ENCODE peak calls at places on chromosome 5, in nine cellular contexts. One of them, this sample, is unnamed.
A peak's percentile ranks its signal among the peaks of the same experiment; 100 is the strongest.

GRCh38 chr5:110705349-110705748 is 21.1 kb downstream of the TMEM232 start:
- DNase-seq in AG04450: no peak
- DNase-seq in heart right ventricle: no peak
- DNase-seq in colonic mucosa: no peak
- DNase-seq in CD8-positive, alpha-beta T cell: no peak
- DNase-seq in tibial artery: no peak
- DNase-seq in esophagus squamous epithelium: no peak
- DNase-seq in naive thymus-derived CD4-positive, alpha-beta T cell: no peak
- DNase-seq in kidney: no peak
- DNase-seq in this sample: no peak

GRCh38 chr5:122183098-122183794 is 53.9 kb downstream of the ZNF474 start:
- DNase-seq in AG04450: no peak
- DNase-seq in heart right ventricle: peak; percentile 78
- DNase-seq in colonic mucosa: peak; percentile 93
- DNase-seq in CD8-positive, alpha-beta T cell: no peak
- DNase-seq in tibial artery: peak; percentile 81
- DNase-seq in esophagus squamous epithelium: no peak
- DNase-seq in naive thymus-derived CD4-positive, alpha-beta T cell: no peak
- DNase-seq in kidney: peak; percentile 94
- DNase-seq in this sample: peak; percentile 98

GRCh38 chr5:33997331-33997983 is 10.4 kb downstream of the AMACR start:
- DNase-seq in AG04450: peak; percentile 65
- DNase-seq in heart right ventricle: peak; percentile 54
- DNase-seq in colonic mucosa: peak; percentile 55
- DNase-seq in CD8-positive, alpha-beta T cell: peak; percentile 23
- DNase-seq in tibial artery: peak; percentile 87
- DNase-seq in esophagus squamous epithelium: no peak
- DNase-seq in naive thymus-derived CD4-positive, alpha-beta T cell: peak; percentile 40
- DNase-seq in kidney: peak; percentile 78
- DNase-seq in this sample: no peak

GRCh38 chr5:137412136-137412535 is 87.0 kb downstream of the SPOCK1 start:
- DNase-seq in AG04450: no peak
- DNase-seq in heart right ventricle: no peak
- DNase-seq in colonic mucosa: no peak
- DNase-seq in CD8-positive, alpha-beta T cell: no peak
- DNase-seq in tibial artery: no peak
- DNase-seq in esophagus squamous epithelium: no peak
- DNase-seq in naive thymus-derived CD4-positive, alpha-beta T cell: no peak
- DNase-seq in kidney: no peak
- DNase-seq in this sample: no peak

GRCh38 chr5:68248896-68249295 is 33.3 kb downstream of the PIK3R1 start:
- DNase-seq in AG04450: no peak
- DNase-seq in heart right ventricle: no peak
- DNase-seq in colonic mucosa: no peak
- DNase-seq in CD8-positive, alpha-beta T cell: no peak
- DNase-seq in tibial artery: no peak
- DNase-seq in esophagus squamous epithelium: no peak
- DNase-seq in naive thymus-derived CD4-positive, alpha-beta T cell: no peak
- DNase-seq in kidney: no peak
- DNase-seq in this sample: no peak

GRCh38 chr5:61472172-61472958 is 140.3 kb downstream of the ZSWIM6 start:
- DNase-seq in AG04450: no peak
- DNase-seq in heart right ventricle: no peak
- DNase-seq in colonic mucosa: no peak
- DNase-seq in CD8-positive, alpha-beta T cell: no peak
- DNase-seq in tibial artery: no peak
- DNase-seq in esophagus squamous epithelium: no peak
- DNase-seq in naive thymus-derived CD4-positive, alpha-beta T cell: peak; percentile 10
- DNase-seq in kidney: no peak
- DNase-seq in this sample: no peak

GRCh38 chr5:72448368-72448767 is 58.8 kb downstream of the ZNF366 start:
- DNase-seq in AG04450: no peak
- DNase-seq in heart right ventricle: no peak
- DNase-seq in colonic mucosa: no peak
- DNase-seq in CD8-positive, alpha-beta T cell: no peak
- DNase-seq in tibial artery: no peak
- DNase-seq in esophagus squamous epithelium: no peak
- DNase-seq in naive thymus-derived CD4-positive, alpha-beta T cell: no peak
- DNase-seq in kidney: no peak
- DNase-seq in this sample: no peak

GRCh38 chr5:151770383-151771258 is 1.1 kb upstream of the G3BP1 start:
- DNase-seq in AG04450: no peak
- DNase-seq in heart right ventricle: peak; percentile 82
- DNase-seq in colonic mucosa: peak; percentile 67
- DNase-seq in CD8-positive, alpha-beta T cell: peak; percentile 56
- DNase-seq in tibial artery: peak; percentile 91
- DNase-seq in esophagus squamous epithelium: peak; percentile 65
- DNase-seq in naive thymus-derived CD4-positive, alpha-beta T cell: no peak
- DNase-seq in kidney: peak; percentile 93
- DNase-seq in this sample: no peak

GRCh38 chr5:169160405-169160901 is 140.5 kb downstream of the SLIT3 start:
- DNase-seq in AG04450: no peak
- DNase-seq in heart right ventricle: no peak
- DNase-seq in colonic mucosa: no peak
- DNase-seq in CD8-positive, alpha-beta T cell: no peak
- DNase-seq in tibial artery: peak; percentile 82
- DNase-seq in esophagus squamous epithelium: no peak
- DNase-seq in naive thymus-derived CD4-positive, alpha-beta T cell: no peak
- DNase-seq in kidney: no peak
- DNase-seq in this sample: no peak

GRCh38 chr5:147661576-147661975 is 121.0 kb downstream of the JAKMIP2 start:
- DNase-seq in AG04450: no peak
- DNase-seq in heart right ventricle: no peak
- DNase-seq in colonic mucosa: no peak
- DNase-seq in CD8-positive, alpha-beta T cell: no peak
- DNase-seq in tibial artery: no peak
- DNase-seq in esophagus squamous epithelium: no peak
- DNase-seq in naive thymus-derived CD4-positive, alpha-beta T cell: no peak
- DNase-seq in kidney: no peak
- DNase-seq in this sample: no peak

GRCh38 chr5:120544043-120544442 is 79.9 kb downstream of the PRR16 start:
- DNase-seq in AG04450: no peak
- DNase-seq in heart right ventricle: no peak
- DNase-seq in colonic mucosa: no peak
- DNase-seq in CD8-positive, alpha-beta T cell: no peak
- DNase-seq in tibial artery: no peak
- DNase-seq in esophagus squamous epithelium: no peak
- DNase-seq in naive thymus-derived CD4-positive, alpha-beta T cell: no peak
- DNase-seq in kidney: no peak
- DNase-seq in this sample: no peak

GRCh38 chr5:91486638-91487037 is 103.5 kb upstream of the ARRDC3 start:
- DNase-seq in AG04450: no peak
- DNase-seq in heart right ventricle: no peak
- DNase-seq in colonic mucosa: no peak
- DNase-seq in CD8-positive, alpha-beta T cell: no peak
- DNase-seq in tibial artery: no peak
- DNase-seq in esophagus squamous epithelium: no peak
- DNase-seq in naive thymus-derived CD4-positive, alpha-beta T cell: no peak
- DNase-seq in kidney: no peak
- DNase-seq in this sample: no peak

GRCh38 chr5:42855386-42855785 is 43.7 kb upstream of the SELENOP start:
- DNase-seq in AG04450: no peak
- DNase-seq in heart right ventricle: no peak
- DNase-seq in colonic mucosa: no peak
- DNase-seq in CD8-positive, alpha-beta T cell: no peak
- DNase-seq in tibial artery: no peak
- DNase-seq in esophagus squamous epithelium: no peak
- DNase-seq in naive thymus-derived CD4-positive, alpha-beta T cell: no peak
- DNase-seq in kidney: no peak
- DNase-seq in this sample: no peak
- H3K4me3 ChIP-seq in AG04450: no peak overlapping the region
- H3K4me3 ChIP-seq in heart right ventricle: no peak overlapping the region
- H3K4me3 ChIP-seq in colonic mucosa: no peak overlapping the region
- H3K4me3 ChIP-seq in CD8-positive, alpha-beta T cell: no peak overlapping the region
- H3K4me3 ChIP-seq in tibial artery: no peak overlapping the region
- H3K4me3 ChIP-seq in esophagus squamous epithelium: no peak overlapping the region
- H3K4me3 ChIP-seq in naive thymus-derived CD4-positive, alpha-beta T cell: no peak overlapping the region
- H3K4me3 ChIP-seq in kidney: no peak overlapping the region
- H3K4me3 ChIP-seq in this sample: no peak overlapping the region

GRCh38 chr5:134477462-134478245 is 47.8 kb upstream of the JADE2 start:
- DNase-seq in AG04450: no peak
- DNase-seq in heart right ventricle: no peak
- DNase-seq in colonic mucosa: no peak
- DNase-seq in CD8-positive, alpha-beta T cell: no peak
- DNase-seq in tibial artery: peak; percentile 17
- DNase-seq in esophagus squamous epithelium: no peak
- DNase-seq in naive thymus-derived CD4-positive, alpha-beta T cell: no peak
- DNase-seq in kidney: peak; percentile 10
- DNase-seq in this sample: no peak
- H3K27ac ChIP-seq in AG04450: no peak overlapping the region
- H3K27ac ChIP-seq in heart right ventricle: no peak overlapping the region
- H3K27ac ChIP-seq in colonic mucosa: no peak overlapping the region
- H3K27ac ChIP-seq in CD8-positive, alpha-beta T cell: no peak overlapping the region
- H3K27ac ChIP-seq in tibial artery: no peak overlapping the region
- H3K27ac ChIP-seq in esophagus squamous epithelium: no peak overlapping the region
- H3K27ac ChIP-seq in naive thymus-derived CD4-positive, alpha-beta T cell: no peak overlapping the region
- H3K27ac ChIP-seq in kidney: no peak overlapping the region
- H3K27ac ChIP-seq in this sample: no peak overlapping the region

GRCh38 chr5:179061025-179061424 is 852 bp downstream of the ZNF354C start:
- DNase-seq in AG04450: no peak
- DNase-seq in heart right ventricle: no peak
- DNase-seq in colonic mucosa: no peak
- DNase-seq in CD8-positive, alpha-beta T cell: no peak
- DNase-seq in tibial artery: no peak
- DNase-seq in esophagus squamous epithelium: no peak
- DNase-seq in naive thymus-derived CD4-positive, alpha-beta T cell: no peak
- DNase-seq in kidney: no peak
- DNase-seq in this sample: no peak
- H3K9me3 ChIP-seq in AG04450: peaks cover 52% of the 10 kb centered on the region
- H3K9me3 ChIP-seq in heart right ventricle: no peaks in the 10 kb centered on the region
- H3K9me3 ChIP-seq in colonic mucosa: no peaks in the 10 kb centered on the region
- H3K9me3 ChIP-seq in CD8-positive, alpha-beta T cell: peaks cover 4% of the 10 kb centered on the region
- H3K9me3 ChIP-seq in tibial artery: no peaks in the 10 kb centered on the region
- H3K9me3 ChIP-seq in esophagus squamous epithelium: peaks cover 17% of the 10 kb centered on the region
- H3K9me3 ChIP-seq in naive thymus-derived CD4-positive, alpha-beta T cell: no peaks in the 10 kb centered on the region
- H3K9me3 ChIP-seq in kidney: peaks cover 4% of the 10 kb centered on the region
- H3K9me3 ChIP-seq in this sample: peaks cover 4% of the 10 kb centered on the region

DNA sequence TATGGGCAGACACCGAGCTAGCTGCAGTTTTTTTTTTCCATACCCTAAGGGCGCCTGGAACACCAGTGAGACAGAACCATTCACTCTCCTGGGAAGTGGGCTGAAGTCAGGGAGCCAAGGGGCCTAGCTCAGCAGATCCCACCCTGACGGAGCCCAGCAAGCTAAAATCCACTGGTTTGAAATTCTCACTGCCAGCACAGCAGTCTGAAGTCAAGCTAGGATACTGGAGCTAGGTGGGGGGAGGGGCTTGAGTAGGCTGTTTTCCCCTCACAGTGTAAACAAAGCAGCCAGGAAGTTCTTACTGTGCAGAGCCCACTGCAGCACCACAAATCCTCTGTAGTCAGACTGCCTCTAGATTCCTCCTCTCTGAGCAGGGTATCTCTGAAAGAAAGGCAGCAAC is 151.7 kb upstream of the HCN1 start:
- DNase-seq in AG04450: no peak
- DNase-seq in heart right ventricle: no peak
- DNase-seq in colonic mucosa: no peak
- DNase-seq in CD8-positive, alpha-beta T cell: no peak
- DNase-seq in tibial artery: no peak
- DNase-seq in esophagus squamous epithelium: no peak
- DNase-seq in naive thymus-derived CD4-positive, alpha-beta T cell: no peak
- DNase-seq in kidney: no peak
- DNase-seq in this sample: no peak
- H3K4me3 ChIP-seq in AG04450: no peak overlapping the region
- H3K4me3 ChIP-seq in heart right ventricle: no peak overlapping the region
- H3K4me3 ChIP-seq in colonic mucosa: no peak overlapping the region
- H3K4me3 ChIP-seq in CD8-positive, alpha-beta T cell: no peak overlapping the region
- H3K4me3 ChIP-seq in tibial artery: no peak overlapping the region
- H3K4me3 ChIP-seq in esophagus squamous epithelium: no peak overlapping the region
- H3K4me3 ChIP-seq in naive thymus-derived CD4-positive, alpha-beta T cell: no peak overlapping the region
- H3K4me3 ChIP-seq in kidney: no peak overlapping the region
- H3K4me3 ChIP-seq in this sample: no peak overlapping the region

GRCh38 chr5:74581988-74582365 is 58.6 kb downstream of the ENC1 start:
- DNase-seq in AG04450: no peak
- DNase-seq in heart right ventricle: no peak
- DNase-seq in colonic mucosa: peak; percentile 62
- DNase-seq in CD8-positive, alpha-beta T cell: no peak
- DNase-seq in tibial artery: no peak
- DNase-seq in esophagus squamous epithelium: no peak
- DNase-seq in naive thymus-derived CD4-positive, alpha-beta T cell: no peak
- DNase-seq in kidney: no peak
- DNase-seq in this sample: no peak
- H3K27ac ChIP-seq in AG04450: no peak overlapping the region
- H3K27ac ChIP-seq in heart right ventricle: no peak overlapping the region
- H3K27ac ChIP-seq in colonic mucosa: peak overlapping the region; percentile 75
- H3K27ac ChIP-seq in CD8-positive, alpha-beta T cell: no peak overlapping the region
- H3K27ac ChIP-seq in tibial artery: no peak overlapping the region
- H3K27ac ChIP-seq in esophagus squamous epithelium: no peak overlapping the region
- H3K27ac ChIP-seq in naive thymus-derived CD4-positive, alpha-beta T cell: no peak overlapping the region
- H3K27ac ChIP-seq in kidney: no peak overlapping the region
- H3K27ac ChIP-seq in this sample: no peak overlapping the region

GRCh38 chr5:12526113-12526512 is 621.9 kb upstream of the CTNND2 start:
- DNase-seq in AG04450: no peak
- DNase-seq in heart right ventricle: no peak
- DNase-seq in colonic mucosa: no peak
- DNase-seq in CD8-positive, alpha-beta T cell: no peak
- DNase-seq in tibial artery: no peak
- DNase-seq in esophagus squamous epithelium: no peak
- DNase-seq in naive thymus-derived CD4-positive, alpha-beta T cell: no peak
- DNase-seq in kidney: no peak
- DNase-seq in this sample: no peak

GRCh38 chr5:12522116-12522515 is 617.9 kb upstream of the CTNND2 start:
- DNase-seq in AG04450: no peak
- DNase-seq in heart right ventricle: no peak
- DNase-seq in colonic mucosa: no peak
- DNase-seq in CD8-positive, alpha-beta T cell: no peak
- DNase-seq in tibial artery: no peak
- DNase-seq in esophagus squamous epithelium: no peak
- DNase-seq in naive thymus-derived CD4-positive, alpha-beta T cell: no peak
- DNase-seq in kidney: no peak
- DNase-seq in this sample: no peak
- H3K9me3 ChIP-seq in AG04450: peaks cover 20% of the 10 kb centered on the region
- H3K9me3 ChIP-seq in heart right ventricle: peaks cover under 1% of the 10 kb centered on the region
- H3K9me3 ChIP-seq in colonic mucosa: no peaks in the 10 kb centered on the region
- H3K9me3 ChIP-seq in CD8-positive, alpha-beta T cell: no peaks in the 10 kb centered on the region
- H3K9me3 ChIP-seq in tibial artery: no peaks in the 10 kb centered on the region
- H3K9me3 ChIP-seq in esophagus squamous epithelium: no peaks in the 10 kb centered on the region
- H3K9me3 ChIP-seq in naive thymus-derived CD4-positive, alpha-beta T cell: no peaks in the 10 kb centered on the region
- H3K9me3 ChIP-seq in kidney: no peaks in the 10 kb centered on the region
- H3K9me3 ChIP-seq in this sample: no peaks in the 10 kb centered on the region

This sample was measured in RWPE2.